ENCODE peak calls at places on chromosomes 12 and 14, in eight cellular contexts. J is suprapubic skin; Y is stimulated activated CD4-positive, alpha-beta T cell treated with anti-CD3 and anti-CD28 coated beads, Interleukin-1b, Interleukin-23, amount 100 ng/mL, for 4 hours; H is SW480; F is D341Med; T is NT2/D1; Z is uterus; O is SK-N-MC. D is an unnamed sample.

GRCh38 chr12:74292351-74293194 is 245.1 kb upstream of the ATXN7L3B start:
- DNase-seq in Z (no peak), Y (no peak), O (no peak), T (no peak), H (no peak), F (no peak), J (no peak), D (no peak)

GRCh38 chr12:106685381-106685780 is 89.1 kb upstream of the RIC8B start:
- DNase-seq in J (no peak), O (no peak), Z (no peak), Y (no peak), F (no peak), T (no peak), H (no peak), D (no peak)

GRCh38 chr14:29982993-29983392 is 55.3 kb upstream of the PRKD1 start:
- DNase-seq in J (no peak), Z (no peak), F (no peak), O (peak), Y (no peak), T (no peak), H (no peak), D (no peak)

GRCh38 chr12:50699940-50700339 is 64.0 kb upstream of the ATF1 start:
- DNase-seq in O (no peak), H (no peak), J (no peak), Y (no peak), F (no peak), T (no peak), Z (no peak), D (no peak)

GRCh38 chr12:62517887-62518286 is 51.3 kb downstream of the MON2 start:
- DNase-seq in O (no peak), Y (no peak), H (no peak), J (no peak), F (no peak), Z (no peak), T (no peak), D (no peak)

GRCh38 chr14:101120636-101121398 is 217.3 kb upstream of the RTL1 start:
- DNase-seq in Y (no peak), Z (peak), J (peak), H (no peak), F (peak), T (no peak), O (no peak), D (peak)

GRCh38 chr14:104864267-104865068 is 600 bp upstream of the CEP170B start:
- DNase-seq in J (no peak), Z (no peak), F (no peak), H (peak), O (no peak), Y (peak), T (no peak), D (no peak)

GRCh38 chr14:68397827-68398226 is 395.0 kb downstream of the ZFP36L1 start:
- DNase-seq in Y (no peak), T (no peak), J (no peak), O (no peak), F (no peak), Z (peak), H (peak), D (no peak)

GRCh38 chr14:69752773-69753172 is 14.2 kb upstream of the SRSF5 start:
- DNase-seq in Z (no peak), Y (no peak), J (no peak), O (no peak), H (no peak), T (no peak), F (no peak), D (no peak)

GRCh38 chr14:105272623-105273022 is 24.3 kb downstream of the BTBD6 start:
- DNase-seq in Y (no peak), H (no peak), O (no peak), F (no peak), J (no peak), T (no peak), Z (no peak), D (no peak)

GRCh38 chr14:65131176-65131765 is 29.0 kb upstream of the MAX start:
- DNase-seq in F (no peak), T (no peak), J (peak), H (peak), Z (no peak), O (peak), Y (no peak), D (peak)

GRCh38 chr12:115337693-115338543 is 653.9 kb upstream of the TBX3 start:
- DNase-seq in F (no peak), H (peak), Z (peak), T (no peak), Y (no peak), J (no peak), O (no peak), D (peak)

GRCh38 chr14:51318777-51319176 is 78.7 kb downstream of the TMX1 start:
- DNase-seq in T (no peak), J (no peak), Z (no peak), Y (no peak), O (no peak), H (no peak), F (peak), D (no peak)

D was measured in astrocyte of the cerebellum.